ENCODE peak calls at places on chromosomes 11 and 22, in eight cellular contexts. C, A, T, Z, V, E, L and K are unnamed samples.
A peak's percentile ranks its signal among the peaks of the same experiment; 100 is the strongest.

GRCh38 chr11:19978668-19979518 is 181.4 kb downstream of the DBX1 start:
- DNase-seq in A (peak; percentile 90), Z (no peak), L (peak; percentile 86), C (no peak), E (no peak), V (no peak), T (peak; percentile 51), K (no peak)

GRCh38 chr11:110891411-110891810 is 179.2 kb upstream of the ARHGAP20 start:
- DNase-seq in V (no peak), T (no peak), L (peak; percentile 40), C (no peak), E (no peak), Z (no peak), A (peak; percentile 89), K (no peak)

GRCh38 chr11:65128182-65129145 is 5.9 kb downstream of the SYVN1 start:
- DNase-seq in V (no peak), C (no peak), Z (no peak), E (no peak), L (no peak), T (no peak), A (no peak), K (no peak)

GRCh38 chr11:575324-575995 is 810 bp upstream of the PHRF1 start:
- DNase-seq in L (no peak), Z (peak; percentile 73), A (no peak), T (peak; percentile 81), V (peak; percentile 77), E (no peak), C (peak; percentile 89), K (no peak)

GRCh38 chr11:72569966-72570892 is 104.0 kb downstream of the PDE2A start:
- DNase-seq in Z (no peak), L (peak; percentile 75), T (no peak), C (no peak), A (peak; percentile 66), V (no peak), E (no peak), K (no peak)

GRCh38 chr22:38318792-38319773 is 1.9 kb upstream of the CSNK1E start:
- DNase-seq in Z (no peak), L (no peak), E (no peak), C (no peak), V (no peak), A (no peak), T (no peak), K (no peak)

GRCh38 chr22:40156001-40156516 is 21.7 kb upstream of the TNRC6B start:
- DNase-seq in C (peak; percentile 72), V (no peak), L (peak; percentile 52), T (no peak), Z (peak; percentile 18), A (peak; percentile 85), E (no peak), K (no peak)

GRCh38 chr11:62678433-62678769 is 472 bp downstream of the UBXN1 start:
- DNase-seq in A (no peak), L (no peak), V (no peak), T (no peak), Z (no peak), E (no peak), C (no peak), K (no peak)

GRCh38 chr11:67558084-67558772 is 25.4 kb upstream of the GSTP1 start:
- DNase-seq in E (no peak), L (peak; percentile 27), Z (no peak), A (no peak), T (peak; percentile 76), V (no peak), C (no peak), K (no peak)